ENCODE peak calls at places on chromosome 15, in five cellular contexts. One of them, this sample, is unnamed.
A peak's percentile ranks its signal among the peaks of the same experiment; 100 is the strongest.

GRCh38 chr15:60006808-60007346 is 2.8 kb downstream of the FOXB1 start:
- DNase-seq in putamen: no peak
- DNase-seq in MG63: no peak
- DNase-seq in stimulated activated CD4-positive, alpha-beta T cell treated with anti-CD3 and anti-CD28 coated beads, Interleukin-4, amount 100 ng/mL, for 4 hours: no peak
- DNase-seq in epithelial cell of prostate: no peak
- DNase-seq in this sample: no peak

GRCh38 chr15:40879609-40880008 is 5.6 kb upstream of the RHOV start:
- DNase-seq in putamen: no peak
- DNase-seq in stimulated activated CD4-positive, alpha-beta T cell treated with anti-CD3 and anti-CD28 coated beads, Interleukin-4, amount 100 ng/mL, for 4 hours: no peak
- DNase-seq in epithelial cell of prostate: no peak
- DNase-seq in MG63: no peak
- DNase-seq in this sample: no peak

GRCh38 chr15:60649845-60650548 is 171.1 kb upstream of the ICE2 start:
- DNase-seq in MG63: no peak
- DNase-seq in epithelial cell of prostate: no peak
- DNase-seq in stimulated activated CD4-positive, alpha-beta T cell treated with anti-CD3 and anti-CD28 coated beads, Interleukin-4, amount 100 ng/mL, for 4 hours: peak; percentile 39
- DNase-seq in putamen: no peak
- DNase-seq in this sample: no peak

GRCh38 chr15:67024322-67024997 is 40.9 kb upstream of the SMAD3 start:
- DNase-seq in putamen: peak; percentile 87
- DNase-seq in stimulated activated CD4-positive, alpha-beta T cell treated with anti-CD3 and anti-CD28 coated beads, Interleukin-4, amount 100 ng/mL, for 4 hours: peak; percentile 9
- DNase-seq in MG63: peak; percentile 89
- DNase-seq in epithelial cell of prostate: peak; percentile 57
- DNase-seq in this sample: peak; percentile 35

GRCh38 chr15:78969687-78970349 is 25.0 kb upstream of the CTSH start:
- DNase-seq in putamen: no peak
- DNase-seq in MG63: no peak
- DNase-seq in epithelial cell of prostate: no peak
- DNase-seq in stimulated activated CD4-positive, alpha-beta T cell treated with anti-CD3 and anti-CD28 coated beads, Interleukin-4, amount 100 ng/mL, for 4 hours: no peak
- DNase-seq in this sample: no peak

GRCh38 chr15:55654541-55654940 is 66.4 kb upstream of the PYGO1 start:
- DNase-seq in epithelial cell of prostate: peak; percentile 20
- DNase-seq in putamen: no peak
- DNase-seq in MG63: peak; percentile 29
- DNase-seq in stimulated activated CD4-positive, alpha-beta T cell treated with anti-CD3 and anti-CD28 coated beads, Interleukin-4, amount 100 ng/mL, for 4 hours: no peak
- DNase-seq in this sample: no peak

GRCh38 chr15:37516628-37517027 is 416.3 kb upstream of the MEIS2 start:
- DNase-seq in putamen: no peak
- DNase-seq in MG63: no peak
- DNase-seq in epithelial cell of prostate: no peak
- DNase-seq in stimulated activated CD4-positive, alpha-beta T cell treated with anti-CD3 and anti-CD28 coated beads, Interleukin-4, amount 100 ng/mL, for 4 hours: no peak
- DNase-seq in this sample: no peak

GRCh38 chr15:77282333-77282732 is 137.6 kb downstream of the PEAK1 start:
- DNase-seq in MG63: peak; percentile 62
- DNase-seq in epithelial cell of prostate: no peak
- DNase-seq in putamen: no peak
- DNase-seq in stimulated activated CD4-positive, alpha-beta T cell treated with anti-CD3 and anti-CD28 coated beads, Interleukin-4, amount 100 ng/mL, for 4 hours: no peak
- DNase-seq in this sample: no peak

GRCh38 chr15:67523337-67523736 is 2.4 kb downstream of the C15orf61 start:
- DNase-seq in putamen: no peak
- DNase-seq in epithelial cell of prostate: no peak
- DNase-seq in stimulated activated CD4-positive, alpha-beta T cell treated with anti-CD3 and anti-CD28 coated beads, Interleukin-4, amount 100 ng/mL, for 4 hours: no peak
- DNase-seq in MG63: no peak
- DNase-seq in this sample: no peak

GRCh38 chr15:74050835-74051234 is 31.5 kb downstream of the GOLGA6A start:
- DNase-seq in stimulated activated CD4-positive, alpha-beta T cell treated with anti-CD3 and anti-CD28 coated beads, Interleukin-4, amount 100 ng/mL, for 4 hours: no peak
- DNase-seq in putamen: no peak
- DNase-seq in MG63: no peak
- DNase-seq in epithelial cell of prostate: no peak
- DNase-seq in this sample: no peak

GRCh38 chr15:28023933-28024888 is 74.9 kb downstream of the OCA2 start:
- DNase-seq in putamen: no peak
- DNase-seq in MG63: no peak
- DNase-seq in epithelial cell of prostate: no peak
- DNase-seq in stimulated activated CD4-positive, alpha-beta T cell treated with anti-CD3 and anti-CD28 coated beads, Interleukin-4, amount 100 ng/mL, for 4 hours: no peak
- DNase-seq in this sample: no peak

GRCh38 chr15:63166219-63166618 is 8.9 kb upstream of the RPS27L start:
- DNase-seq in putamen: no peak
- DNase-seq in epithelial cell of prostate: no peak
- DNase-seq in stimulated activated CD4-positive, alpha-beta T cell treated with anti-CD3 and anti-CD28 coated beads, Interleukin-4, amount 100 ng/mL, for 4 hours: no peak
- DNase-seq in MG63: no peak
- DNase-seq in this sample: no peak

GRCh38 chr15:29925227-29926082 is 103.2 kb upstream of the TJP1 start:
- DNase-seq in epithelial cell of prostate: peak; percentile 94
- DNase-seq in stimulated activated CD4-positive, alpha-beta T cell treated with anti-CD3 and anti-CD28 coated beads, Interleukin-4, amount 100 ng/mL, for 4 hours: peak; percentile 11
- DNase-seq in MG63: peak; percentile 60
- DNase-seq in putamen: no peak
- DNase-seq in this sample: no peak

GRCh38 chr15:81108427-81108826 is 25.6 kb upstream of the CFAP161 start:
- DNase-seq in stimulated activated CD4-positive, alpha-beta T cell treated with anti-CD3 and anti-CD28 coated beads, Interleukin-4, amount 100 ng/mL, for 4 hours: no peak
- DNase-seq in putamen: no peak
- DNase-seq in epithelial cell of prostate: no peak
- DNase-seq in MG63: no peak
- DNase-seq in this sample: no peak

GRCh38 chr15:89122532-89123525 is 34.6 kb downstream of the ABHD2 start:
- DNase-seq in MG63: no peak
- DNase-seq in epithelial cell of prostate: no peak
- DNase-seq in putamen: no peak
- DNase-seq in stimulated activated CD4-positive, alpha-beta T cell treated with anti-CD3 and anti-CD28 coated beads, Interleukin-4, amount 100 ng/mL, for 4 hours: no peak
- DNase-seq in this sample: no peak

GRCh38 chr15:74870496-74871213 is 2.5 kb downstream of the SCAMP2 start:
- DNase-seq in putamen: no peak
- DNase-seq in MG63: no peak
- DNase-seq in stimulated activated CD4-positive, alpha-beta T cell treated with anti-CD3 and anti-CD28 coated beads, Interleukin-4, amount 100 ng/mL, for 4 hours: no peak
- DNase-seq in epithelial cell of prostate: no peak
- DNase-seq in this sample: no peak

GRCh38 chr15:90160781-90161727 is 40.1 kb upstream of the SEMA4B start:
- DNase-seq in putamen: no peak
- DNase-seq in stimulated activated CD4-positive, alpha-beta T cell treated with anti-CD3 and anti-CD28 coated beads, Interleukin-4, amount 100 ng/mL, for 4 hours: no peak
- DNase-seq in epithelial cell of prostate: no peak
- DNase-seq in MG63: no peak
- DNase-seq in this sample: no peak

GRCh38 chr15:62880278-62880677 is 162.3 kb upstream of the TPM1 start:
- DNase-seq in MG63: no peak
- DNase-seq in stimulated activated CD4-positive, alpha-beta T cell treated with anti-CD3 and anti-CD28 coated beads, Interleukin-4, amount 100 ng/mL, for 4 hours: no peak
- DNase-seq in epithelial cell of prostate: no peak
- DNase-seq in putamen: peak; percentile 47
- DNase-seq in this sample: no peak

GRCh38 chr15:74529911-74530310 is 11.1 kb upstream of the ARID3B start:
- DNase-seq in MG63: peak; percentile 45
- DNase-seq in stimulated activated CD4-positive, alpha-beta T cell treated with anti-CD3 and anti-CD28 coated beads, Interleukin-4, amount 100 ng/mL, for 4 hours: no peak
- DNase-seq in epithelial cell of prostate: no peak
- DNase-seq in putamen: no peak
- DNase-seq in this sample: no peak

GRCh38 chr15:39260791-39261190 is 320.1 kb upstream of the THBS1 start:
- DNase-seq in epithelial cell of prostate: no peak
- DNase-seq in putamen: no peak
- DNase-seq in stimulated activated CD4-positive, alpha-beta T cell treated with anti-CD3 and anti-CD28 coated beads, Interleukin-4, amount 100 ng/mL, for 4 hours: no peak
- DNase-seq in MG63: no peak
- DNase-seq in this sample: no peak

GRCh38 chr15:29242466-29243242 is 27.0 kb downstream of the NSMCE3 start:
- DNase-seq in stimulated activated CD4-positive, alpha-beta T cell treated with anti-CD3 and anti-CD28 coated beads, Interleukin-4, amount 100 ng/mL, for 4 hours: no peak
- DNase-seq in putamen: peak; percentile 18
- DNase-seq in epithelial cell of prostate: no peak
- DNase-seq in MG63: no peak
- DNase-seq in this sample: peak; percentile 32

GRCh38 chr15:80618666-80619481 is 76.2 kb upstream of the ABHD17C start:
- DNase-seq in MG63: no peak
- DNase-seq in epithelial cell of prostate: no peak
- DNase-seq in stimulated activated CD4-positive, alpha-beta T cell treated with anti-CD3 and anti-CD28 coated beads, Interleukin-4, amount 100 ng/mL, for 4 hours: no peak
- DNase-seq in putamen: no peak
- DNase-seq in this sample: no peak

This sample was measured in hypothalamus.